ENCODE peak calls at places on chromosomes 16 and 17, in four cellular contexts. F is left ventricle myocardium inferior, N is mesothelial cell of epicardium, C is adrenal gland. J is an unnamed sample.

GRCh38 chr17:21376835-21377690 is 906 bp downstream of the KCNJ12 start:
- DNase-seq in F (no peak), N (no peak), C (no peak), J (peak; percentile 52)

GRCh38 chr16:88840589-88841215 is 16.0 kb downstream of the GALNS start:
- DNase-seq in F (no peak), C (no peak), N (no peak), J (no peak)

GRCh38 chr17:67477687-67478086 is 100.6 kb downstream of the PITPNC1 start:
- DNase-seq in C (no peak), N (no peak), F (no peak), J (no peak)

GRCh38 chr16:51641191-51641765 is 490.2 kb upstream of the SALL1 start:
- DNase-seq in N (no peak), F (no peak), C (no peak), J (no peak)

GRCh38 chr17:8957721-8958120 is 7.8 kb downstream of the PIK3R5 start:
- DNase-seq in F (no peak), C (no peak), N (no peak), J (no peak)

GRCh38 chr17:74419862-74420492 is 11.9 kb upstream of the GPRC5C start:
- DNase-seq in N (no peak), C (no peak), F (no peak), J (peak; percentile 66)

GRCh38 chr16:50718061-50718760 is 23.7 kb upstream of the CYLD start:
- DNase-seq in C (no peak), F (no peak), N (no peak), J (no peak)

GRCh38 chr16:85412911-85413520 is 200.1 kb upstream of the GSE1 start:
- DNase-seq in F (peak; percentile 9), N (peak; percentile 14), C (peak; percentile 11), J (no peak)

GRCh38 chr17:71163121-71163812 is 957.6 kb upstream of the SOX9 start:
- DNase-seq in N (no peak), C (no peak), F (no peak), J (peak; percentile 77)

GRCh38 chr16:89217388-89218191 is at the start of gene ZNF778:
- DNase-seq in C (peak; percentile 84), F (peak; percentile 85), N (peak; percentile 62), J (peak; percentile 87)

GRCh38 chr17:57001541-57001940 is 23.6 kb downstream of the SCPEP1 start:
- DNase-seq in C (no peak), F (no peak), N (no peak), J (no peak)

GRCh38 chr17:75250009-75250471 is 11.4 kb downstream of the GGA3 start:
- DNase-seq in F (no peak), N (no peak), C (no peak), J (peak; percentile 40)

GRCh38 chr16:88703486-88704309 is 2.5 kb downstream of the RNF166 start:
- DNase-seq in C (no peak), N (no peak), F (peak; percentile 55), J (peak; percentile 43)

GRCh38 chr17:54754560-54754959 is 146.1 kb upstream of the TOM1L1 start:
- DNase-seq in N (no peak), C (no peak), F (no peak), J (no peak)

GRCh38 chr16:56861092-56861610 is 3.9 kb upstream of the SLC12A3 start:
- DNase-seq in F (no peak), C (no peak), N (no peak), J (no peak)

GRCh38 chr17:52470553-52470952 is 312.0 kb upstream of the CA10 start:
- DNase-seq in N (no peak), C (no peak), F (no peak), J (no peak)

GRCh38 chr17:38705803-38706624 is 941 bp downstream of the MLLT6 start:
- DNase-seq in C (peak; percentile 67), F (peak; percentile 73), N (no peak), J (peak; percentile 46)

GRCh38 chr16:86019446-86020047 is 120.6 kb downstream of the IRF8 start:
- DNase-seq in N (no peak), F (no peak), C (no peak), J (no peak)

GRCh38 chr16:72588554-72588953 is 416.6 kb upstream of the PMFBP1 start:
- DNase-seq in N (no peak), F (no peak), C (no peak), J (no peak)

GRCh38 chr16:29943846-29944669 is 17.8 kb upstream of the TMEM219 start:
- DNase-seq in C (peak; percentile 46), F (no peak), N (no peak), J (peak; percentile 41)
- TF ChIP-seq CTCF in C (no peak), F (no peak), N (no peak), J (no peak)

DNA sequence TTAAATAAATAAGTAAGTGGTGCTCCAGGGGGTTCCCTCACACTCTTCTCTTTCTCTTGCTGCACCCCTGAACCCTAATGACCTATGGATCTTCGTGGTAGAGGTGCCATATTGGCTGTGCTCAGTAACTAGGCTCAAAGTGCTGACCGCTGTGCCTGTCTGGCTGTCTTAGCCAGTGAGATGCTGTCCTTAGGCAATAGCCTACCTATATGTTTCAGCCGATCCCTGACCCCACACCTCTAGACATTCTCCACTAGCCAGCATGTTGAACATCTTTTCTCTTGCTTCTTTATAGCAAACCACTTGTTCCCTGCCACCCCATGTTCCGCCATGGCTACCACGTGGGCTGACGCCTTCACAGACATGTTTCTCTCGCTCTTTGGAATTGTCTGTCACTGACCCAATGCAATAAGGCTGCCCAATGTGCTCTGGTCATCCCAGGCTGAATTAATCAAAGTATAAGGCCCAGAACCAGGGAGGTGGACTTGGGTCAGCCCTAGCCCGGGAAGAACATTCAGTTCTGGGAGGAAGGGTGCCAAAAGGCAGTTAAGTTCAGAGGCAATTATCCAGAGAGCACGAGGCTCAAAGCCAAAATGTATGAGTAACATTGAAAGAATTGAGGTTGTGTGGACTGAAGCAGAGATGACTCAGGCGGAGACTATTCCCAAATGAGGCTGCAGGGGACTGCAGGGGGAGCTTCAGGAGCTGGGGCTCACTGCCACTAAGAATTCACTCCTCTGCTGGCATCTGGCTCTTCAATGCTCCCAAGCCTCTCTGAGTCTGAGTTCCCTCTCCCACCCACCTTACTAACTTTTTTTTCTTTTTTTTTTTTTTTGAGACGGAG is 28.7 kb upstream of the TNRC6A start:
- DNase-seq in F (peak; percentile 62), C (peak; percentile 80), N (no peak), J (peak; percentile 46)
- TF ChIP-seq CTCF in F (peak; percentile 49), C (no peak), N (no peak), J (no peak)

DNA sequence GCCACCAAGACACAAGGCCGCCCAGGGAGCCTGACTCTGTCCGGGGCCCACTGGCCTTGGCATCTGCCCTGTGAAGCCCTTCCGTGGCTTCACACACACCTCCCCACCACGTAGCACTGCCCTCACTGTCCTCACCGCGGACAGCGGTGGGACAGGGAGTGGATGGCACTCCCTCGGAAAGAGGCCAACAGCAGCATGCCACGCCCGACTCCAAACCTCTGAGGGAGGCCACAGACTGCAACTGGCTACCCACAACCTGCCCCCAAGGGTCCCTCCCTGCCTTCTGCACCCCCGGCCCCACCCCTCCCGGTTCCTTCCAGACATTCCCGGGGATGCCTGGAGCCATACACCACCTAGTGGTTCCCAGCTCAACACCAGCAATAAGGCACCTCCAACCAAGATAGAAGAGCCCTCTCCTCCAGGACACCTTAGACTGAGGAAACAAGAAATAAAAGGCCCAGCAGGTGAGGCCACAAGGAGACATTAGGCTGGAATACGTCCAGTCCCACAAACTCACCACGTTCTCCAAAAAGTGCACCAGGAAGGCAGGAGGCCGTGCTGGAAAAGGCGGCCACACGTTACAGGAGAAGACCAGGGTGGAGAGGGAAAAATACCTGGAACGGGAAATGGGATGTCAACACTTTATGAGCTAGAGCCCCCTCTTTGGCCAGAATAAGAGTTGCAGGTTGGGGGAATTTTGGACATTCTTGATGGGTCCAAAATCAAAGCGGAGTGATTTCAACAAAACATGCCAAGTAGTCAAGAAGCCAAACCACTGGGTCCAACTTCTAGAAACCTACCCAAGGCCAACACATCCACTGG is 310.0 kb downstream of the SOX9 start:
- DNase-seq in N (no peak), C (no peak), F (no peak), J (no peak)
- TF ChIP-seq CTCF in N (peak; percentile 47), C (no peak), F (no peak), J (no peak)

GRCh38 chr17:81371910-81372760 is 23.1 kb upstream of the BAHCC1 start:
- DNase-seq in C (peak; percentile 26), N (no peak), F (peak; percentile 71), J (no peak)
- TF ChIP-seq CTCF in C (no peak), N (no peak), F (peak; percentile 52), J (no peak)

GRCh38 chr16:9225527-9226316 is 134.3 kb downstream of the HAPSTR1 start:
- DNase-seq in C (no peak), F (no peak), N (no peak), J (no peak)
- TF ChIP-seq CTCF in C (no peak), F (peak; percentile 40), N (no peak), J (no peak)

GRCh38 chr17:50152736-50153135 is 2.3 kb upstream of the PPP1R9B start:
- DNase-seq in N (no peak), F (no peak), C (no peak), J (no peak)

GRCh38 chr17:50149425-50150353 is 788 bp downstream of the PPP1R9B start:
- DNase-seq in C (peak; percentile 53), F (peak; percentile 66), N (no peak), J (peak; percentile 77)

GRCh38 chr17:50151937-50152547 is 1.6 kb upstream of the PPP1R9B start:
- DNase-seq in C (peak; percentile 85), N (no peak), F (peak; percentile 87), J (peak; percentile 83)

GRCh38 chr17:50150354-50151040 is at the start of gene PPP1R9B:
- DNase-seq in F (no peak), C (peak; percentile 46), N (no peak), J (no peak)

DNA sequence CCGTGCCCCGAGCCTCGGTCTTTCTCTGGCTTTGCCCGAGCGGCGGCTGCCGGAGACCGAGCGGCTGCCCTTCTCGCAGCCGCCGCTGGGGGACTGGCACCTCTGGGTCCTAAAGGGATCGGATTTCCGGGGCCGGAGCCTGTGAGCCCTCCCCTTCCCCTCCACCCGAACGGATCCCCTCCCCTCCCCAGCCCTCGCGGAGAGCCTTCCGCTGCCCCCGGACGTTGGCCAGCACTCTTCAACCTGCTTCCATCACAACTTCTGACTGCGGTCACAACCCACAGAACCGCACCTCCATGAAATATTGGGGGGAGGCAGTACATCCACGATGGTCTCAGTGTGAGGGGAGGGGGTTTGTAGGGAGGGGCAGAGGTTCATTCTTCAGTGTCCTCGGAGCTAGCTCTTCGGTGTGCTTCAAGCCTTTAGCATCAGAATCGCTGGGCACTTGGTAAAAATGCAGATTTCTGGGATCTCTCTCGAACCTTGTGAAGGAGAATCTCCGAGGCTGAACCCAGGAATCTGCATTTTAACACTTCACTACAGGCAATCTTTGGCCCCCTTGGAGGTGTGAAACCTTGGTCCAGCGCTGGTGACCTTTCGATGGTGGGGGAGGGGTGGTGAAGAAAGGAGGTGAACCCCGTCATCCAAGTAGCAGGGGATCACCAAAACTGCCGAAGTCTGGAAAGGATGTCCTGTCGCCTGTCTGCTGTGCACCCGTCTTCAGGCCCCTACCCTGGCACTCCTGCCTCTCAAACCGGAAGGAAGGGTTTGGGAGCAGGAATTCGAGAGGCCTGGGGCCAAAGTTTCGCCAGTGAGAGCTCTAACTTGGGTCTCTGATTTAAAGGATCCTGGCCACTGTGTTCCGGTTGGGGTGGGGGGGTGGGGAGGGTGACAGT is 812 bp upstream of the PPP1R9B start:
- DNase-seq in C (peak; percentile 90), N (peak; percentile 77), F (peak; percentile 91), J (peak; percentile 91)
- TF ChIP-seq CTCF in C (peak; percentile 45), N (peak; percentile 64), F (peak; percentile 80), J (peak; percentile 48)

GRCh38 chr17:44280383-44280782 is 12.4 kb upstream of the SLC4A1 start:
- DNase-seq in C (no peak), N (no peak), F (no peak), J (no peak)

GRCh38 chr17:44281570-44281969 is 13.6 kb upstream of the SLC4A1 start:
- DNase-seq in F (no peak), C (no peak), N (no peak), J (no peak)

GRCh38 chr17:44278006-44278405 is 10.1 kb upstream of the SLC4A1 start:
- DNase-seq in N (no peak), F (no peak), C (no peak), J (no peak)

GRCh38 chr17:44283374-44284023 is 15.6 kb upstream of the SLC4A1 start:
- DNase-seq in C (no peak), F (no peak), N (no peak), J (no peak)

GRCh38 chr17:44279586-44280344 is 11.8 kb upstream of the SLC4A1 start:
- DNase-seq in N (no peak), F (peak; percentile 78), C (peak; percentile 86), J (peak; percentile 64)
- TF ChIP-seq CTCF in N (no peak), F (peak; percentile 15), C (no peak), J (no peak)